ENCODE peak calls at places on chromosome 11, in five cellular contexts. V is mesendoderm, D is H9, T is IMR-90, I is neuronal stem cell. U is an unnamed sample.

GRCh38 chr11:20388096-20389055 is 860 bp downstream of the PRMT3 start:
- DNase-seq in I (no peak), D (no peak), V (peak), T (no peak), U (no peak)

GRCh38 chr11:12215192-12215591 is 104.8 kb downstream of the MICAL2 start:
- DNase-seq in D (no peak), I (no peak), T (no peak), V (peak), U (no peak)

GRCh38 chr11:13685461-13686108 is 17.1 kb downstream of the FAR1 start:
- DNase-seq in I (no peak), V (peak), D (no peak), T (peak), U (no peak)

GRCh38 chr11:68011046-68011943 is 1.2 kb downstream of the ALDH3B1 start:
- DNase-seq in T (no peak), D (no peak), V (no peak), I (no peak), U (no peak)

GRCh38 chr11:14538271-14538925 is 18.2 kb upstream of the PSMA1 start:
- DNase-seq in D (no peak), I (no peak), V (no peak), T (no peak), U (no peak)

GRCh38 chr11:134224710-134225662 is 515 bp downstream of the VPS26B start:
- DNase-seq in T (peak), D (peak), V (peak), I (peak), U (no peak)

GRCh38 chr11:26676641-26677040 is 45.2 kb downstream of the SLC5A12 start:
- DNase-seq in V (no peak), D (no peak), I (no peak), T (no peak), U (no peak)

GRCh38 chr11:24820541-24820940 is 323.7 kb downstream of the LUZP2 start:
- DNase-seq in D (no peak), T (peak), I (no peak), V (no peak), U (no peak)

GRCh38 chr11:32154275-32154674 is 63.4 kb downstream of the RCN1 start:
- DNase-seq in D (no peak), T (peak), I (no peak), V (peak), U (no peak)

GRCh38 chr11:91773090-91773489 is 451.5 kb upstream of the FAT3 start:
- DNase-seq in I (no peak), V (peak), D (peak), T (no peak), U (peak)

DNA sequence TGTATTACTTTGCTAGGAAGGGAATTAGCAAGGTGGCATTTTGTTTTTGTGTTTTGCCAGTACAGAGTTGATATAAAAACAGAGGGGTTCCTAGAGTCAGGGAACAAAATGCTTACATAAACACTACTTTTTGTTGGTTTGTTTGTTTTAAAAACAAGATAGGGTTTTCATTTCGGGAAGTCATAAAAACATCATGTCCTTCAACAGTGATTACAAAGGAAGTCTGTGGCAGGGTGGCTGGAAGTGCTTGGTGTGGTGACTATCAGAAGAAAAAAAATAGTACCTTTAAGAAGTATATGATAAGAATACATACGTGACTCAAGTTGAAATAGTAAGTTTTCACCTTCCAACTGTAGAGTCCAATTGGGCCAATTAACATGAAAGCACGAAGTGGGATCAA is 1.2 kb upstream of the IL18 start:
- DNase-seq in T (no peak), D (no peak), V (no peak), I (no peak), U (no peak)
- H3K4me2 ChIP-seq in T (no peak), D (no peak), V (no peak), I (no peak), U (no peak)

DNA sequence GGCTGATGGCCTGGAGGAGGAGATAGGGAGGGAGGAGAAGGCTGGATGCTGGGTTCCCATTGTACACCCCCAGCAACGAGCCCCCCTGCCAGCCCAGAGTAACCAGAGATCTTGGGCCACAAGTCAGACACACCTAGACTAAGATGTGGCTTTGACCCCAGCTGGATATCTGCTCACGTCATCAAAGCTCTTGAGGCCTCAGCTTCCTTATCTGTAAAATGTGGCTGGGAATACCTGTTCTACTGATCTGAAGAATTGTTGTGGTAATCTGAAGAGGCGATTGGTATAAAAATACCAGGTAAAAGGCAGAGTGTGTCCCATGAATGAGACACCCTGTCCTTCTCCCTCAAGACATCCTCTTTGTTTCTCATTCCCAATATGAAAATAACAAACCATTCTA is 280.0 kb downstream of the ST3GAL4 start:
- DNase-seq in V (no peak), T (no peak), D (no peak), I (no peak), U (no peak)
- H2BK120ac ChIP-seq in V (no peak), T (no peak), D (no peak), I (no peak), U (no peak)

DNA sequence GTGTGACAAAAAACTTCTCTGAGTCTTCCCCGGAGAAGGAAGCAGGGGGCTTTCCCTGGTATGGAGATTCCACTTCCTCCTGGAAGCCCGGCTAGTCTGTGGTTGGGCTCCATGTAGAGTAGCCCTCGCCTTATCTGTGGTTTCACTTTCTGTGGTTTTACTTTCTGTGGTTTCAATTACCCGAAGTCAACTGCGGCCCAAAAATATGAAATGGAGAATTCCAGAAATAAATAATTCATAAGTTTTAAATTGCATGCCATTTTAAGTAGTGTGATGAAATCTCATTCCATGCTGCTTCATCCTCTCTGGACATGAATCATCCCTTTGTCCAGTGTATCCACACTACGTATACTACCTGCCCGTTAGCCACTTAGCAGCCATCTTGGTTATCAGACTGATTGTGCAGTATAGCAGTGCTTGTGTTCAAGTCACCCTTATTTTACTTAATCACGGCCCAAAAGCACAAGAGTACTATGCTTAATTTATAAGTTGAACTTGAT is 275.0 kb upstream of the SESN3 start:
- DNase-seq in T (peak), D (no peak), I (no peak), V (no peak), U (no peak)
- H3K4me2 ChIP-seq in T (no peak), D (no peak), I (no peak), V (no peak), U (no peak)

GRCh38 chr11:76772783-76773106 is 10.4 kb upstream of the TSKU start:
- DNase-seq in V (no peak), T (no peak), D (no peak), I (no peak), U (no peak)
- H2BK120ac ChIP-seq in V (no peak), T (peak), D (no peak), I (no peak), U (no peak)

GRCh38 chr11:96309643-96310017 is 33.4 kb downstream of the MAML2 start:
- DNase-seq in T (no peak), D (no peak), I (no peak), V (no peak), U (no peak)
- H3K4me2 ChIP-seq in T (no peak), D (no peak), I (no peak), V (no peak), U (no peak)